ENCODE peak calls at places on chromosomes 3 and 15, in seven cellular contexts. R is AG09319, X is BE2C, I is PC-3, Z is RWPE1, P is uterus, C is testis. D is an unnamed sample.
A peak's percentile ranks its signal among the peaks of the same experiment; 100 is the strongest.

GRCh38 chr3:127360647-127361046 is 72.8 kb upstream of the PRR20G start:
- DNase-seq in R (no peak), X (no peak), I (no peak), Z (no peak), P (no peak), C (no peak), D (no peak)

GRCh38 chr15:66369773-66370651 is 13.5 kb upstream of the TIPIN start:
- DNase-seq in R (no peak), X (no peak), I (peak; percentile 28), Z (peak; percentile 27), P (no peak), C (no peak), D (no peak)

GRCh38 chr3:65871305-65872141 is 167.2 kb downstream of the MAGI1 start:
- DNase-seq in R (no peak), X (peak; percentile 73), I (no peak), Z (no peak), P (peak; percentile 23), C (peak; percentile 45), D (no peak)

GRCh38 chr3:13419356-13420050 is 619 bp downstream of the NUP210 start:
- DNase-seq in R (no peak), X (peak; percentile 45), I (peak; percentile 37), Z (no peak), P (no peak), C (peak; percentile 56), D (no peak)

GRCh38 chr3:184299488-184300376 is 691 bp downstream of the PSMD2 start:
- DNase-seq in R (no peak), X (no peak), I (peak; percentile 50), Z (no peak), P (no peak), C (no peak), D (no peak)

GRCh38 chr3:12394516-12395271 is 89.6 kb upstream of the TSEN2 start:
- DNase-seq in R (no peak), X (no peak), I (no peak), Z (no peak), P (no peak), C (no peak), D (no peak)

GRCh38 chr3:121975702-121976302 is 46.2 kb downstream of the ILDR1 start:
- DNase-seq in R (no peak), X (no peak), I (peak; percentile 59), Z (no peak), P (no peak), C (no peak), D (no peak)

GRCh38 chr3:161252143-161252542 is 31.0 kb downstream of the NMD3 start:
- DNase-seq in R (no peak), X (no peak), I (no peak), Z (no peak), P (no peak), C (no peak), D (no peak)

GRCh38 chr3:171790898-171791694 is 19.2 kb downstream of the PLD1 start:
- DNase-seq in R (no peak), X (no peak), I (no peak), Z (no peak), P (no peak), C (no peak), D (no peak)

GRCh38 chr3:64343692-64344440 is 118.6 kb upstream of the PRICKLE2 start:
- DNase-seq in R (no peak), X (no peak), I (no peak), Z (no peak), P (no peak), C (no peak), D (no peak)

GRCh38 chr3:17063591-17063990 is 178.8 kb downstream of the PLCL2 start:
- DNase-seq in R (no peak), X (no peak), I (no peak), Z (no peak), P (no peak), C (no peak), D (no peak)

GRCh38 chr15:43267439-43267838 is 711 bp upstream of the TGM5 start:
- DNase-seq in R (no peak), X (no peak), I (no peak), Z (no peak), P (no peak), C (no peak), D (no peak)

GRCh38 chr3:126454799-126455198 is 20.9 kb downstream of the ZXDC start:
- DNase-seq in R (no peak), X (no peak), I (no peak), Z (no peak), P (no peak), C (no peak), D (no peak)

GRCh38 chr15:57150066-57150865 is 226.0 kb upstream of the CGNL1 start:
- DNase-seq in R (peak; percentile 25), X (no peak), I (no peak), Z (no peak), P (no peak), C (no peak), D (no peak)

GRCh38 chr3:120622870-120623718 is 27.0 kb downstream of the NDUFB4 start:
- DNase-seq in R (peak; percentile 22), X (peak; percentile 61), I (peak; percentile 98), Z (peak; percentile 72), P (no peak), C (peak; percentile 28), D (no peak)

GRCh38 chr3:71602256-71602655 is 18.7 kb upstream of the FOXP1 start:
- DNase-seq in R (no peak), X (no peak), I (no peak), Z (no peak), P (no peak), C (no peak), D (no peak)

GRCh38 chr3:129064969-129065726 is 4.6 kb downstream of the GP9 start:
- DNase-seq in R (no peak), X (no peak), I (no peak), Z (no peak), P (no peak), C (no peak), D (no peak)

GRCh38 chr3:46934067-46934466 is 42.5 kb downstream of the CCDC12 start:
- DNase-seq in R (no peak), X (no peak), I (no peak), Z (no peak), P (no peak), C (no peak), D (no peak)

GRCh38 chr3:116348216-116348615 is 97.1 kb downstream of the LSAMP start:
- DNase-seq in R (no peak), X (no peak), I (no peak), Z (no peak), P (no peak), C (no peak), D (no peak)

GRCh38 chr3:64398431-64398830 is 173.2 kb upstream of the PRICKLE2 start:
- DNase-seq in R (peak; percentile 72), X (no peak), I (no peak), Z (no peak), P (no peak), C (no peak), D (no peak)

GRCh38 chr3:184110316-184110725 is 13.5 kb downstream of the HTR3E start:
- DNase-seq in R (no peak), X (no peak), I (peak; percentile 89), Z (no peak), P (no peak), C (no peak), D (no peak)

GRCh38 chr15:83489690-83490089 is 42.5 kb downstream of the SH3GL3 start:
- DNase-seq in R (no peak), X (no peak), I (no peak), Z (no peak), P (no peak), C (no peak), D (no peak)

GRCh38 chr3:157418104-157418503 is 18.5 kb upstream of the PTX3 start:
- DNase-seq in R (no peak), X (no peak), I (peak; percentile 75), Z (no peak), P (no peak), C (no peak), D (no peak)

GRCh38 chr15:52642386-52643361 is 36.5 kb downstream of the ATOSA start:
- DNase-seq in R (no peak), X (no peak), I (peak; percentile 37), Z (no peak), P (no peak), C (peak; percentile 27), D (no peak)

GRCh38 chr3:117019082-117019713 is 309.6 kb downstream of the TUSC7 start:
- DNase-seq in R (peak; percentile 36), X (peak; percentile 83), I (peak; percentile 72), Z (peak; percentile 30), P (peak; percentile 48), C (peak; percentile 80), D (peak; percentile 87)

GRCh38 chr3:193987186-193987585 is 148.8 kb upstream of the HES1 start:
- DNase-seq in R (no peak), X (no peak), I (no peak), Z (no peak), P (no peak), C (no peak), D (no peak)

GRCh38 chr15:25775317-25775912 is 87.7 kb downstream of the ATP10A start:
- DNase-seq in R (no peak), X (no peak), I (peak; percentile 66), Z (peak; percentile 20), P (no peak), C (peak; percentile 58), D (peak; percentile 61)

GRCh38 chr15:97858278-97858677 is 102.2 kb upstream of the ARRDC4 start:
- DNase-seq in R (no peak), X (no peak), I (no peak), Z (no peak), P (no peak), C (no peak), D (no peak)

GRCh38 chr15:97866994-97867393 is 93.5 kb upstream of the ARRDC4 start:
- DNase-seq in R (no peak), X (no peak), I (no peak), Z (no peak), P (no peak), C (no peak), D (no peak)

GRCh38 chr15:97861529-97861928 is 99.0 kb upstream of the ARRDC4 start:
- DNase-seq in R (no peak), X (no peak), I (no peak), Z (no peak), P (no peak), C (no peak), D (no peak)
- TF ChIP-seq CTCF in R (no peak), X (no peak), I (no peak), Z (no peak), P (no peak), C (no peak), D (no peak)

DNA sequence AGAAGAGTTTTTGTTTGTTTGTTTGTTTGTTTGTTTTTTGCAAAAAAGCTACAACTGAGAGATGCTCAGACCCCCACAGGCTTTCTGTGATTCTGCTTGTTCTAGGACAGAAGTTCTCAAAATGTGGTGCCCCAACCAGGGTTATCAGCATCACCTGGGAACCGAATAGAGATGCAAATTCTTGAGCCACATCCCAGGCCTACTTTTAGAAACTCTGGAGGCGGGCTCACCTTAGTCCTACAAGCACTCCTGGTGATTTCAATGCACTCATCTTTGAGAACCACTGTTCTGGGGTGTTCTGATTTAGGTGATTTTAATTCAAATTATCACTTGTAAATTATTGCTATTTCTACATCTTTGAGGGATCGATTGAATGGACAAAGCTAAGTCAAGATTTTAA is 44.6 kb upstream of the CADPS start:
- DNase-seq in R (no peak), X (no peak), I (no peak), Z (no peak), P (no peak), C (no peak), D (no peak)
- TF ChIP-seq CTCF in R (no peak), X (no peak), I (no peak), Z (no peak), P (no peak), C (no peak), D (no peak)

GRCh38 chr3:75140904-75141615 is 523.1 kb upstream of the FRG2C start:
- DNase-seq in R (no peak), X (no peak), I (no peak), Z (no peak), P (no peak), C (no peak), D (no peak)
- TF ChIP-seq CTCF in R (no peak), X (no peak), I (no peak), Z (no peak), P (no peak), C (no peak), D (no peak)

GRCh38 chr3:27578032-27578431 is 93.8 kb upstream of the SLC4A7 start:
- DNase-seq in R (no peak), X (no peak), I (no peak), Z (no peak), P (no peak), C (no peak), D (no peak)
- TF ChIP-seq CTCF in R (no peak), X (no peak), I (no peak), Z (no peak), P (no peak), C (no peak), D (no peak)